ENCODE peak calls at places on chromosomes 13 and 19, in ten cellular contexts. P is foreskin fibroblast; Q is HEK293T; X is heart right ventricle; U is GM03348; H is activated naive CD4-positive, alpha-beta T cell treated with anti-CD3 and anti-CD28 coated beads, Interleukin-2, amount 10 ng/mL, durations not matched to agents 7 days and 5 days; N is HT1080; C is AG20443; O is nephron progenitor cell; W is H54. S is an unnamed sample.

GRCh38 chr19:9877775-9878510 is 42.8 kb downstream of the PIN1 start:
- DNase-seq in P (peak), N (peak), W (no peak), O (no peak), U (no peak), X (no peak), C (no peak), Q (no peak), H (no peak), S (no peak)

GRCh38 chr19:55446060-55446459 is 3.0 kb upstream of the SHISA7 start:
- DNase-seq in N (no peak), P (no peak), O (no peak), H (no peak), C (no peak), U (no peak), X (no peak), W (no peak), Q (no peak), S (no peak)

GRCh38 chr13:43298799-43299198 is 275.4 kb downstream of the DNAJC15 start:
- DNase-seq in X (no peak), P (no peak), Q (no peak), H (no peak), U (no peak), W (no peak), N (no peak), O (no peak), C (no peak), S (no peak)

GRCh38 chr13:20814224-20814910 is 40.6 kb upstream of the EEF1AKMT1 start:
- DNase-seq in C (peak), H (no peak), U (peak), N (peak), P (peak), X (peak), Q (peak), O (no peak), W (peak), S (peak)

GRCh38 chr13:108346376-108346775 is 76.9 kb downstream of the TNFSF13B start:
- DNase-seq in N (no peak), X (no peak), O (no peak), W (no peak), C (no peak), Q (no peak), U (no peak), H (peak), P (no peak), S (no peak)

GRCh38 chr19:51830263-51830662 is 35.3 kb downstream of the FPR3 start:
- DNase-seq in X (no peak), P (no peak), U (no peak), W (no peak), Q (no peak), O (no peak), C (no peak), N (no peak), H (no peak), S (no peak)

GRCh38 chr19:36489920-36490415 is 607 bp upstream of the ZNF566 start:
- DNase-seq in Q (peak), N (peak), U (peak), O (peak), C (peak), X (peak), P (peak), W (peak), H (peak), S (peak)

GRCh38 chr13:19810996-19811881 is 28.5 kb upstream of the PSPC1 start:
- DNase-seq in U (no peak), X (no peak), C (no peak), O (no peak), N (no peak), Q (no peak), H (no peak), P (no peak), W (no peak), S (no peak)

GRCh38 chr19:6060600-6061391 is 49.5 kb downstream of the RFX2 start:
- DNase-seq in N (peak), H (peak), U (no peak), Q (no peak), W (peak), O (no peak), P (no peak), C (peak), X (no peak), S (peak)

GRCh38 chr13:61600360-61601033 is 184.8 kb upstream of the PCDH20 start:
- DNase-seq in P (no peak), Q (no peak), O (no peak), X (no peak), H (no peak), N (no peak), W (no peak), C (no peak), U (no peak), S (no peak)

GRCh38 chr13:50892162-50892944 is 17.2 kb upstream of the RNASEH2B start:
- DNase-seq in N (no peak), H (peak), U (no peak), O (no peak), Q (no peak), C (no peak), W (no peak), X (no peak), P (no peak), S (no peak)

GRCh38 chr13:45040626-45041025 is 51.3 kb downstream of the GPALPP1 start:
- DNase-seq in U (no peak), Q (no peak), W (no peak), X (no peak), N (peak), C (no peak), H (no peak), P (no peak), O (no peak), S (peak)

GRCh38 chr13:89857502-89857901 is 1490.0 kb upstream of the MIR17HG start:
- DNase-seq in U (no peak), C (no peak), O (no peak), X (no peak), Q (no peak), H (no peak), W (no peak), N (no peak), P (no peak), S (no peak)

GRCh38 chr13:89401209-89401810 is 1730.1 kb downstream of the SLITRK5 start:
- DNase-seq in U (peak), W (no peak), X (no peak), O (no peak), P (no peak), C (peak), Q (no peak), N (peak), H (no peak), S (peak)

GRCh38 chr13:91544723-91545122 is 146.3 kb downstream of the GPC5 start:
- DNase-seq in Q (no peak), P (no peak), H (no peak), X (no peak), W (no peak), C (no peak), O (no peak), U (no peak), N (peak), S (no peak)

GRCh38 chr19:42378225-42378929 is 11.7 kb downstream of the CNFN start:
- DNase-seq in X (no peak), Q (no peak), P (no peak), W (no peak), H (no peak), C (no peak), U (no peak), O (no peak), N (no peak), S (no peak)

GRCh38 chr13:95643471-95643813 is 1.1 kb downstream of the DZIP1 start:
- DNase-seq in H (no peak), X (no peak), P (peak), C (peak), O (peak), N (peak), U (no peak), W (no peak), Q (peak), S (no peak)